ENCODE peak calls at places on chromosomes 13 and 19, in five cellular contexts. B is SK-N-SH, K is neural progenitor cell, H is MM.1S, N is PC-9. J is an unnamed sample.
A peak's percentile ranks its signal among the peaks of the same experiment; 100 is the strongest.

GRCh38 chr13:73335226-73335625 is 276.4 kb downstream of the KLF5 start:
- DNase-seq in B (no peak), K (no peak), H (no peak), N (no peak), J (peak; percentile 86)

GRCh38 chr13:113816925-113817859 is 46.7 kb downstream of the GAS6 start:
- DNase-seq in B (peak; percentile 91), K (peak; percentile 90), H (peak; percentile 91), N (peak; percentile 83), J (peak; percentile 97)

GRCh38 chr19:40274585-40275544 is 10.3 kb downstream of the AKT2 start:
- DNase-seq in B (no peak), K (no peak), H (no peak), N (no peak), J (no peak)

GRCh38 chr19:46181386-46181774 is 33.3 kb downstream of the IGFL2 start:
- DNase-seq in B (no peak), K (no peak), H (peak; percentile 12), N (no peak), J (peak; percentile 71)

GRCh38 chr13:38309397-38309796 is 40.3 kb upstream of the UFM1 start:
- DNase-seq in B (no peak), K (no peak), H (no peak), N (no peak), J (peak; percentile 6)

GRCh38 chr13:53683608-53684007 is 655.0 kb downstream of the OLFM4 start:
- DNase-seq in B (no peak), K (no peak), H (no peak), N (no peak), J (no peak)

GRCh38 chr19:16608290-16608704 is 19.7 kb downstream of the MED26 start:
- DNase-seq in B (no peak), K (no peak), H (no peak), N (no peak), J (peak; percentile 94)

GRCh38 chr19:49474545-49474930 is 523 bp downstream of the FLT3LG start:
- DNase-seq in B (peak; percentile 57), K (no peak), H (no peak), N (no peak), J (no peak)

GRCh38 chr13:99028890-99029289 is 51.0 kb upstream of the DOCK9 start:
- DNase-seq in B (no peak), K (peak; percentile 16), H (peak; percentile 16), N (no peak), J (no peak)

GRCh38 chr19:5642204-5642603 is 19.3 kb downstream of the SAFB start:
- DNase-seq in B (no peak), K (no peak), H (no peak), N (no peak), J (no peak)

GRCh38 chr19:17441241-17442135 is 7.0 kb downstream of the TMEM221 start:
- DNase-seq in B (peak; percentile 68), K (peak; percentile 56), H (no peak), N (no peak), J (peak; percentile 56)

GRCh38 chr13:66501187-66501586 is 728.9 kb downstream of the PCDH9 start:
- DNase-seq in B (no peak), K (no peak), H (no peak), N (no peak), J (no peak)

GRCh38 chr13:91520952-91521351 is 122.5 kb downstream of the GPC5 start:
- DNase-seq in B (no peak), K (no peak), H (no peak), N (no peak), J (no peak)

GRCh38 chr13:112885782-112886268 is 83.2 kb upstream of the MCF2L start:
- DNase-seq in B (peak; percentile 96), K (peak; percentile 95), H (no peak), N (no peak), J (peak; percentile 93)

DNA sequence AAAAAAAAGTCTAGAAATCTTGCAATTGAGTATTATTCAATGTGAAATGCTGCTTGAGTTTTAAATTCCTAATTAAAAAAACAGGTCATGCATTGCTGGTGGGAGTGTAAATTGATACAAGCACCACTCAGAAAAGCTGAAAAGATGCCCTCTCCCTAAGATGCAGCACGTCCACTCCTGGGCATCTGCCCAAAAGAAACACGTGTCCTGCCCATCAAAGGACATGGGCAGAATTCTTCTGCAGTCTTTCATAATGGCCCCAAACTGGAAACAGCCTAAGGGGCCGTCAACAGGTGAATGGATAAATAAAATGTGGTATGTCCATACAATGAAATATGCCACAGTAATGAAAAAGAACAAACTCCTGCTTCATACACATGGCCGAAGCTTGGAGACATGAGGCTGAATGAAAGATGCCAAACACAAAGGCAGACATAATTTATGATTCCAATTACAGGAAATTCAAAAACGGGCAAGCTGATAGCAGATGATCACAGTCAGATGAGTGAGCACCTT is 7.8 kb downstream of the POU2F2 start:
- DNase-seq in B (no peak), K (no peak), H (no peak), N (no peak), J (no peak)
- H3F3A ChIP-seq in B (no peaks in the 10 kb centered on the region), K (no peaks in the 10 kb centered on the region), H (peaks cover 2% of the 10 kb centered on the region), N (peaks cover 4% of the 10 kb centered on the region), J (peaks cover 3% of the 10 kb centered on the region)

DNA sequence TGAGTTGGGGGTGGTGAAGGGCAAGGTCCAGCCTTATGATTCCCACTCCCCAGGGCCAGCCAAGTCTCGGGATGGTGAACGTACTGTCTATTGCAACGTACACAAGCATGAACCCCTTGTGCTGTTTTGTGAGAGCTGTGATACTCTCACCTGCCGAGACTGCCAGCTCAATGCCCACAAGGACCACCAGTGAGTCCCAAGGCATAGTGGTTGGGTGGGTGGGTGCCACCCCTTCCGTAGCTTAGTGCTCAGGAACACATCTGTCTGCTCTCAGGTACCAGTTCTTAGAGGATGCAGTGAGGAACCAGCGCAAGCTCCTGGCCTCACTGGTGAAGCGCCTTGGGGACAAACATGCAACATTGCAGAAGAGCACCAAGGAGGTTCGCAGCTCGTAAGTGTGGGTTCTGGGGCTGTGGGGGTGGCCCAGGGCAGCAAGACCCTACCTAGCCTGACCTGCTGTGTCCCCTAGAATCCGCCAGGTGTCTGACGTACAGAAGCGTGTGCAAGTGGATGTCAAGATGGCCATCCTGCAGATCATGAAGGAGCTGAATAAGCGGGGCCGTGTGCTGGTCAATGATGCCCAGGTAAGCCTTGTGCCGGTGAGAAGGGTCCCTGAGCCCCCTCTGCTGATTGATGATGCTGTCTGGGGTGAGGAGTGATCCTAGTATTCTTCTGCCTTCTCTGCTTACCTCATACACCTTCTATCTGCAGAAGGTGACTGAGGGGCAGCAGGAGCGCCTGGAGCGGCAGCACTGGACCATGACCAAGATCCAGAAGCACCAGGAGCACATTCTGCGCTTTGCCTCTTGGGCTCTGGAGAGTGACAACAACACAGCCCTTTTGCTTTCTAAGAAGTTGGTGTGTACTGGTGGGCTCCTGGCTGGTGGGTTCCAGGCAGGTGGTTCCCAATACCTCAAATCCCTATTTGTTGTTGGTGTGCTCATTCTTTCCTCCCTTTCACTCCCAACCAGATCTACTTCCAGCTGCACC is 3.8 kb downstream of the TRIM28 start:
- DNase-seq in B (no peak), K (no peak), H (no peak), N (no peak), J (no peak)
- H3F3A ChIP-seq in B (peaks cover 39% of the 10 kb centered on the region), K (peaks cover 81% of the 10 kb centered on the region), H (peaks cover 29% of the 10 kb centered on the region), N (peaks cover 21% of the 10 kb centered on the region), J (peaks cover 20% of the 10 kb centered on the region)

GRCh38 chr19:10238172-10238783 is 7.1 kb upstream of the S1PR2 start:
- DNase-seq in B (no peak), K (no peak), H (no peak), N (no peak), J (peak; percentile 83)
- H3F3A ChIP-seq in B (no peaks in the 10 kb centered on the region), K (no peaks in the 10 kb centered on the region), H (peaks cover 17% of the 10 kb centered on the region), N (peaks cover 4% of the 10 kb centered on the region), J (peaks cover 7% of the 10 kb centered on the region)

GRCh38 chr13:30453727-30454126 is 12.0 kb downstream of the HMGB1 start:
- DNase-seq in B (no peak), K (no peak), H (no peak), N (no peak), J (peak; percentile 30)
- H3F3A ChIP-seq in B (peaks cover 36% of the 10 kb centered on the region), K (peaks cover 37% of the 10 kb centered on the region), H (peaks cover 2% of the 10 kb centered on the region), N (peaks cover 13% of the 10 kb centered on the region), J (peaks cover 19% of the 10 kb centered on the region)

GRCh38 chr19:23055946-23056345 is 53.0 kb upstream of the ZNF728 start:
- DNase-seq in B (no peak), K (no peak), H (no peak), N (no peak), J (no peak)
- H3F3A ChIP-seq in B (no peaks in the 10 kb centered on the region), K (no peaks in the 10 kb centered on the region), H (no peaks in the 10 kb centered on the region), N (no peaks in the 10 kb centered on the region), J (no peaks in the 10 kb centered on the region)

GRCh38 chr19:54203151-54203611 is 2.5 kb downstream of the RPS9 start:
- DNase-seq in B (no peak), K (no peak), H (no peak), N (no peak), J (peak; percentile 77)
- H3F3A ChIP-seq in B (peaks cover 56% of the 10 kb centered on the region), K (peaks cover 81% of the 10 kb centered on the region), H (peaks cover 65% of the 10 kb centered on the region), N (peaks cover 74% of the 10 kb centered on the region), J (peaks cover 55% of the 10 kb centered on the region)

GRCh38 chr13:41465965-41466364 is 8.6 kb downstream of the RGCC start:
- DNase-seq in B (no peak), K (no peak), H (no peak), N (no peak), J (no peak)
- H3F3A ChIP-seq in B (no peaks in the 10 kb centered on the region), K (no peaks in the 10 kb centered on the region), H (no peaks in the 10 kb centered on the region), N (no peaks in the 10 kb centered on the region), J (peaks cover 4% of the 10 kb centered on the region)

DNA sequence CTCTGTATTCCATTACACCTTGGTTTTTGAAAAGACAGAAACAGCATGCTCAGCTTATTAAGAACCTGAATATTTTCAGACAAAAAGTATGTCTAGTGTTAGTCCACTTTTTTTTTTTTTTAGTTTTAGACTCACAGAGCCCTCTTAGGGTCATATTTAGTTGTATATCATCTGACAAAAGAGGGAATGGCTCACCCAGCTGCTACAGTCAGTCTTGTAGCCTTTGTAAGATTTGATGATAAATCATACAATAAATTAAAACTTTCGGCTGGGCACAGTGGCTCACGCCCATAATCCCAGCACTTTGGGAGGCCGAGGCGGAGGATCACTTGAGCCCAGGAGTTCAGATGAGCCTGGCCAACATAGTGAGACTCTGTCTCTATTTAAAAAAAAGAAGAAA is 43.7 kb upstream of the LDLR start:
- DNase-seq in B (no peak), K (no peak), H (no peak), N (no peak), J (no peak)
- H3F3A ChIP-seq in B (no peaks in the 10 kb centered on the region), K (peaks cover 4% of the 10 kb centered on the region), H (peaks cover 26% of the 10 kb centered on the region), N (peaks cover 22% of the 10 kb centered on the region), J (no peaks in the 10 kb centered on the region)

GRCh38 chr13:30738946-30739528 is 3.7 kb downstream of the ALOX5AP start:
- DNase-seq in B (no peak), K (peak; percentile 39), H (no peak), N (no peak), J (no peak)
- H3F3A ChIP-seq in B (peaks cover 20% of the 10 kb centered on the region), K (no peaks in the 10 kb centered on the region), H (peaks cover 4% of the 10 kb centered on the region), N (peaks cover 49% of the 10 kb centered on the region), J (peaks cover 35% of the 10 kb centered on the region)